ENCODE peak calls at places on chromosomes 6 and 20, in five cellular contexts. Y, V, I, S and D are unnamed samples.

GRCh38 chr6:64049736-64050135 is 414.1 kb downstream of the PHF3 start:
- DNase-seq in V (no peak), Y (no peak), I (no peak), S (no peak), D (no peak)

GRCh38 chr6:118325220-118325860 is 222.8 kb upstream of the PLN start:
- DNase-seq in V (peak), I (peak), Y (no peak), S (peak), D (no peak)

GRCh38 chr6:121867095-121867494 is 431.6 kb downstream of the GJA1 start:
- DNase-seq in V (no peak), S (no peak), I (no peak), Y (no peak), D (peak)

GRCh38 chr20:64224344-64225165 is 31.0 kb upstream of the PCMTD2 start:
- DNase-seq in I (peak), S (peak), Y (no peak), V (no peak), D (no peak)

GRCh38 chr6:51684038-51684437 is 403.4 kb downstream of the PKHD1 start:
- DNase-seq in V (no peak), I (no peak), Y (no peak), S (no peak), D (no peak)

GRCh38 chr6:149935246-149935645 is 6.6 kb upstream of the ULBP2 start:
- DNase-seq in I (no peak), Y (no peak), S (no peak), V (no peak), D (no peak)

GRCh38 chr6:74912234-74912633 is 293.6 kb downstream of the COL12A1 start:
- DNase-seq in S (no peak), Y (no peak), V (no peak), I (no peak), D (no peak)

GRCh38 chr6:9439931-9440330 is 974.9 kb downstream of the TFAP2A start:
- DNase-seq in Y (no peak), I (no peak), V (no peak), S (no peak), D (no peak)

GRCh38 chr20:41367393-41367695 is 726 bp upstream of the EMILIN3 start:
- DNase-seq in V (no peak), S (no peak), Y (no peak), I (no peak), D (no peak)

GRCh38 chr6:30129818-30130679 is 5.9 kb upstream of the TRIM40 start:
- DNase-seq in I (no peak), Y (no peak), V (no peak), S (no peak), D (no peak)

GRCh38 chr6:180295-180694 is 112.0 kb upstream of the DUSP22 start:
- DNase-seq in Y (no peak), V (no peak), S (no peak), I (no peak), D (no peak)

GRCh38 chr20:1418335-1418734 is 25.5 kb upstream of the FKBP1A start:
- DNase-seq in V (no peak), Y (no peak), S (peak), I (peak), D (no peak)

GRCh38 chr6:47097092-47097945 is 55.2 kb upstream of the ADGRF1 start:
- DNase-seq in Y (no peak), I (peak), S (peak), V (peak), D (peak)

GRCh38 chr6:53188840-53189232 is 40.2 kb upstream of the GCM1 start:
- DNase-seq in V (no peak), Y (no peak), I (no peak), S (no peak), D (no peak)
- H3K4me3 ChIP-seq in V (no peak), Y (no peak), I (no peak), S (no peak), D (no peak)

DNA sequence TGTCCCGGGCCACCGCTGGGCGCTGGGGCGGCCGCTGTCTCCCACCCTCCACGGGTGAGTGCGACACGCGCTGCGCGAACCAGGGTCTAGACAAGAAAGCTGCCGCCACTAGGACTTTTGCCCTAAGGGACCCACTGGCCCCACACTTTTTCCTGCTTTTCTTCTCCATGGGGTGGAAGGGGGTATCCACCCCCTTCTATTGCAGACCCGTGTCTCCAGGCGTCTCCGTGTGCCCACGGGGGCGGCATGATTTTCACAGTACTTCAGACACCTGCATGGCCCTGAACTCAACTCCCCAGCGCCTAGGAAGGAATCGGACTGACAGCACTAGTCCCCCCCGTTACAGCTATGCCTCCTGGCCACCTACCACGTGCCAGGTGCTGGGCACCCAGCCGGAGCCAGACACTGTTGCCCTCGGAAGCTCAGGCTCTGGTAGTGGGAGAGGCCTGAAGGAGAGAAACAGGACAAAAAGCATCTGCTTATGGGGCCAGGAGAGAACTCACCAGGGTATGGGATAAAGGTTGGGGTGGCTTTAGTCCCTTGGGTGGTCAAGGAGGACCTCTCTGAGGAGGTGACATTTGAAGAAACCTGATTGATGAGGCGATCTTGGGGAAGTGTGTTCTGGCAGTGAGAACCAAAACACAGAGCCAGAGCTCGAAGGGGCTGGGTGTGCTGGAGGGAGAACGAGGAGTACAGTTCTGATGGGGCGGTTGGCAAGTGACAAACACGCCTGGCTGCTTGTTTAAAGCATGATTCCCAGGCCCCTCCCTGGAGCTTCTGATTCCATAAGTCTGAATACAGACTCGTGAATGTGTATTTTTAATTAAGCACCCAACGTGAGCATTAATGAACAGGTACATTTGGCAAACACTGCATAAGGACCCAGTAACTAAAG is 622 bp upstream of the NFATC2 start:
- DNase-seq in V (no peak), Y (no peak), I (peak), S (no peak), D (no peak)
- H3K4me3 ChIP-seq in V (no peak), Y (peak), I (no peak), S (peak), D (peak)

GRCh38 chr6:1855890-1856289 is 246.2 kb downstream of the FOXC1 start:
- DNase-seq in Y (no peak), V (no peak), S (no peak), I (no peak), D (no peak)
- H3K4me3 ChIP-seq in Y (no peak), V (no peak), S (no peak), I (no peak), D (no peak)

DNA sequence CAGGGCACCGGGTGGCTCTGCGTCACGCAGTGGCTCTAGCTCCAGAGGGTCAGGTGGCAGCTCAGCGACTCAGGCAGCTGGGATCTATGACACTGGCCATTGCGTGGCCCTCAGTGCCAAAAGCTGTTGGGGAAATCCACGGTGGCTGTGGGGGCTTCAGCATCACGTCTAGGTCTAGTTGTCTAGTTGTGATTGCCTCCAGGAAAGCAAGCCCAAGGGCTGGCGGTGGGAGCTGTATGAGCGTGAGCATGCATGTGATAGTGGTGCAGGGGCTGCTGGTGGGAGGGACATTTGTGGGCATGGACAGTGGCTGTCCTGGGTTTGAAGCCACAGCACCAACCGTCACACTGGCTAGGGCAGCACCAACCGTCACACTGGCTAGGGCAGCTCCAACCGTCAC is 191.4 kb downstream of the THBS2 start:
- DNase-seq in I (no peak), S (no peak), V (no peak), Y (no peak), D (no peak)
- H3K4me3 ChIP-seq in I (no peak), S (no peak), V (no peak), Y (no peak), D (no peak)